ENCODE peak calls at places on chromosome 22, in ten cellular contexts. U is A549, F is spleen, M is stomach, V is heart left ventricle, G is IMR-90, S is ovary, A is thyroid gland, E is HCT116, Y is esophagus squamous epithelium. Z is an unnamed sample.

GRCh38 chr22:24424001-24424900 is 3.1 kb upstream of the ADORA2A start:
- DNase-seq in U (no peak), F (peak; percentile 92), M (no peak), V (peak; percentile 78), G (no peak), S (no peak), A (no peak), E (no peak), Y (no peak), Z (no peak)

GRCh38 chr22:17672417-17672991 is 33.9 kb downstream of the BCL2L13 start:
- DNase-seq in U (no peak), F (no peak), M (no peak), V (no peak), G (peak; percentile 37), S (no peak), A (no peak), E (no peak), Y (no peak), Z (no peak)

GRCh38 chr22:45455621-45456020 is 42.1 kb downstream of the RIBC2 start:
- DNase-seq in U (no peak), F (no peak), M (no peak), V (no peak), G (no peak), S (no peak), A (no peak), E (no peak), Y (no peak), Z (no peak)

GRCh38 chr22:48055185-48055584 is 1292.7 kb downstream of the TBC1D22A start:
- DNase-seq in U (no peak), F (no peak), M (no peak), V (no peak), G (no peak), S (no peak), A (no peak), E (no peak), Y (no peak), Z (no peak)

GRCh38 chr22:16967453-16968217 is 40.4 kb downstream of the GAB4 start:
- DNase-seq in U (no peak), F (no peak), M (no peak), V (no peak), G (no peak), S (no peak), A (no peak), E (no peak), Y (no peak), Z (no peak)

GRCh38 chr22:41650229-41650628 is 29.1 kb downstream of the XRCC6 start:
- DNase-seq in U (no peak), F (no peak), M (no peak), V (no peak), G (no peak), S (no peak), A (no peak), E (no peak), Y (no peak), Z (no peak)

GRCh38 chr22:29331658-29332300 is 16.3 kb upstream of the RASL10A start:
- DNase-seq in U (no peak), F (no peak), M (no peak), V (no peak), G (no peak), S (no peak), A (no peak), E (no peak), Y (no peak), Z (no peak)

GRCh38 chr22:18033204-18033998 is 9.0 kb upstream of the MICAL3 start:
- DNase-seq in U (no peak), F (peak; percentile 27), M (no peak), V (no peak), G (peak; percentile 41), S (peak; percentile 51), A (no peak), E (no peak), Y (no peak), Z (peak; percentile 39)

GRCh38 chr22:17921871-17922821 is 102.2 kb downstream of the MICAL3 start:
- DNase-seq in U (no peak), F (no peak), M (no peak), V (no peak), G (no peak), S (no peak), A (peak; percentile 89), E (no peak), Y (no peak), Z (no peak)

GRCh38 chr22:24952837-24953293 is 349 bp downstream of the KIAA1671 start:
- DNase-seq in U (peak; percentile 73), F (peak; percentile 78), M (peak; percentile 61), V (no peak), G (peak; percentile 7), S (peak; percentile 71), A (peak; percentile 74), E (peak; percentile 31), Y (no peak), Z (peak; percentile 45)

GRCh38 chr22:40620464-40621046 is 16.0 kb downstream of the MRTFA start:
- DNase-seq in U (peak; percentile 32), F (no peak), M (no peak), V (no peak), G (peak; percentile 80), S (no peak), A (no peak), E (peak; percentile 66), Y (no peak), Z (no peak)

DNA sequence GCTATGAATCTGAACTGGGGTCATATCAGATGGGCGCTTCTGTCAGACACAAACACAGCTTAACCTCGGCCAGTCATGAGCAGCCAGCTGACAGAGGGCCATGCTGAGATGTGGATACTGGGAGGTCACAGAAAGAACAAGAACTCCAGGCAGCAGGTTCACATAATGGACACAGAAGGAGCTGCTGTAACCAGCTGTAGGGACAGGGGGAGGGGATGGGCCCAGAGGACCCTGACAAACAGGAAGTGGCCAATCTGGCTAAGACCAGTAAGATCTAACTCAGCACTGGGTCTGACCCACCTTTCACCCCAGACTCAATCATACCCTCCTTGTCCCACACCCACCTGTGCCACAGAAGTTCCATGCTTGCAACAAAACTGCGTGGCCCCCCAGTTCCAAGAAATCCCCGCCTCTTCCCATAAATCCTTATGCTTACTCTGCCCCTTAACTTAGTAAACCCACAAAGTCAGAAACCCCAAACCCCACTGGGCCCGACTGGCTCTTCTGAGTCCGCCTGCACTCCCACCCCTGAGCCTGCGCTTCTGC is 3.9 kb downstream of the APOL4 start:
- DNase-seq in U (no peak), F (no peak), M (no peak), V (no peak), G (no peak), S (peak; percentile 34), A (no peak), E (no peak), Y (no peak), Z (peak; percentile 39)
- TF ChIP-seq POLR2A in U (no peak), F (no peak), M (no peak), V (no peak), G (no peak), S (no peak), A (no peak), E (no peak), Y (no peak), Z (no peak)

DNA sequence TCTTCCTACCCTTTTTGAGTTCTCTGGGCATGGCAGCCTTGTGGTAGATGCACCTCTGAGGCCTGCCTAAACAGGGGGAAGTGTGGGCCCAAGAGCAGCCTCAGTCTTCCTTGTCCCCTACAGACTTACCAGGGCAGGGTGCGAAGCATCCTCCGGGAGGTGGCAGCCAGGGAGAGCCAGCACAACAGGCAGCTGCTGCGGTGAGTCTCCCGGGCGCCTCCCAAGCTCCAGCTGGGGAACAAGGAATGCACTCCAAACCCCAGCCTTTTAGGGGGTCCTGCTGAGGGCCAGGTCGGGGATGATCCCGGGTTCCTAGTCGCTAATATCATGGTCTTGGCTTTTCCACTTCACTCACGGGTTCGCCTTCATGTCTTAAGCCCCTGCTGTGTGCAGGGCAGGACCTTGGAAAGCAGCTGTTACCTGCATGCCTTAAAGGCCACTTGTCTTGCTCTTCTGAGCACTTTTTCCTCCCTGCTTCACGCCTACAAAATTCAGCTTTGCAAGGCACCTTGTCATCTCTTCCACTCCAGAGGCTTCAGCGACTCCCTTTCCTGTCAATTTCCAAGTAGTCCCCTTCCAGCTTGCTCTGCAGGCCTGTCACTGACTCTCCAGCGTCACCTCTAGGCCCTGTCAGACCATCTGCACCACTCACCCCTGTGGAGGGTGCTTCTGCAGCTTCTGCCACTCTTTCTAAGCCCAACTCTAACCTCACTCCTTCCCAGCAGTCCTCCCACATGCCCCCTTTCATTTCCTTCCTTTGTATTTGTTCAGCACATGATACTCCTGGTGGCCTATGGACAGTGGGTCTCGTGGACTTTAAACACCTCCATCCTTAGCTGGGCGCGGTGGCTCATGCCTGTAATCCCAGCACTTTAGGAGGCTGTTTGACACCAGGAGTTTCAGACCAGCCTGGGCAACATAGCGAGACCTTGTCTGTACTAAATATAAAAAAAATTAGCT is 57.0 kb downstream of the PISD start:
- DNase-seq in U (no peak), F (no peak), M (no peak), V (no peak), G (no peak), S (no peak), A (no peak), E (no peak), Y (no peak), Z (no peak)
- H3K27ac ChIP-seq in U (no peak overlapping the region), F (no peak overlapping the region), M (no peak overlapping the region), V (no peak overlapping the region), G (no peak overlapping the region), S (no peak overlapping the region), A (peak overlapping the region; percentile 67), E (no peak overlapping the region), Y (no peak overlapping the region), Z (no peak overlapping the region)

GRCh38 chr22:23243859-23244689 is 63.8 kb downstream of the BCR start:
- DNase-seq in U (no peak), F (no peak), M (no peak), V (no peak), G (no peak), S (no peak), A (no peak), E (no peak), Y (no peak), Z (no peak)

GRCh38 chr22:23246982-23247766 is 66.9 kb downstream of the BCR start:
- DNase-seq in U (no peak), F (no peak), M (no peak), V (no peak), G (no peak), S (no peak), A (no peak), E (no peak), Y (no peak), Z (no peak)

GRCh38 chr22:23245045-23245798 is 64.9 kb downstream of the BCR start:
- DNase-seq in U (no peak), F (no peak), M (no peak), V (no peak), G (peak; percentile 55), S (no peak), A (no peak), E (no peak), Y (no peak), Z (no peak)

GRCh38 chr22:23244690-23245044 is 64.4 kb downstream of the BCR start:
- DNase-seq in U (no peak), F (no peak), M (no peak), V (no peak), G (no peak), S (no peak), A (no peak), E (no peak), Y (no peak), Z (no peak)

GRCh38 chr22:23245799-23246136 is 65.5 kb downstream of the BCR start:
- DNase-seq in U (no peak), F (no peak), M (no peak), V (no peak), G (peak; percentile 21), S (no peak), A (no peak), E (no peak), Y (no peak), Z (no peak)
- H3K4me1 ChIP-seq in U (no peaks in the 10 kb centered on the region), F (peaks cover 87% of the 10 kb centered on the region), M (peaks cover 98% of the 10 kb centered on the region), V (no peaks in the 10 kb centered on the region), G (peaks cover 23% of the 10 kb centered on the region), S (peaks cover 2% of the 10 kb centered on the region), A (peaks cover 24% of the 10 kb centered on the region), E (peaks cover 10% of the 10 kb centered on the region), Y (peaks cover 9% of the 10 kb centered on the region), Z (no peaks in the 10 kb centered on the region)

GRCh38 chr22:21641795-21642583 is at the start of gene SDF2L1:
- DNase-seq in U (peak; percentile 94), F (peak; percentile 99), M (peak; percentile 99), V (peak; percentile 99), G (peak; percentile 99), S (peak; percentile 98), A (peak; percentile 99), E (peak; percentile 96), Y (peak; percentile 94), Z (peak; percentile 98)
- TF ChIP-seq POLR2A in U (peak; percentile 81), F (no peak), M (no peak), V (no peak), G (peak; percentile 81), S (peak; percentile 13), A (peak; percentile 96), E (peak; percentile 46), Y (no peak), Z (no peak)